ENCODE peak calls at places on chromosomes 4 and X, in five cellular contexts. E, Y, X, A and P are unnamed samples.

GRCh38 chr4:26289421-26289820 is 31.4 kb upstream of the RBPJ start:
- DNase-seq in E (no peak), X (no peak), A (no peak), Y (no peak), P (no peak)

GRCh38 chrX:153517421-153517820 is at the start of gene ATP2B3:
- DNase-seq in Y (no peak), X (no peak), A (no peak), E (no peak), P (no peak)

GRCh38 chrX:41334866-41335589 is 1.1 kb downstream of the DDX3X start:
- DNase-seq in A (no peak), X (no peak), E (peak), Y (peak), P (no peak)

GRCh38 chr4:139266208-139266582 is 13.8 kb downstream of the MGARP start:
- DNase-seq in Y (no peak), A (no peak), E (no peak), X (no peak), P (no peak)

GRCh38 chrX:103607385-103608304 is at the start of gene TCEAL3:
- DNase-seq in E (peak), Y (no peak), A (peak), X (no peak), P (peak)

GRCh38 chr4:85776579-85776978 is 301.6 kb downstream of the ARHGAP24 start:
- DNase-seq in X (no peak), A (no peak), Y (no peak), E (no peak), P (no peak)

GRCh38 chr4:57100979-57101629 is 9.1 kb downstream of the IGFBP7 start:
- DNase-seq in X (peak), Y (no peak), E (no peak), A (no peak), P (no peak)

GRCh38 chr4:10965196-10965595 is 280.6 kb upstream of the CLNK start:
- DNase-seq in A (no peak), E (no peak), Y (no peak), X (no peak), P (no peak)

GRCh38 chr4:122117743-122118142 is 34.4 kb upstream of the BLTP1 start:
- DNase-seq in X (no peak), A (no peak), Y (no peak), E (no peak), P (peak)

GRCh38 chr4:6674500-6675149 is 19.1 kb upstream of the S100P start:
- DNase-seq in Y (peak), E (peak), X (peak), A (no peak), P (peak)

GRCh38 chr4:180950377-180950776 is 1292.8 kb upstream of the TENM3 start:
- DNase-seq in Y (no peak), A (no peak), E (no peak), X (no peak), P (no peak)

GRCh38 chrX:25130619-25131018 is 114.9 kb upstream of the ARX start:
- DNase-seq in E (no peak), X (no peak), Y (no peak), A (no peak), P (no peak)

GRCh38 chr4:174119051-174119450 is 164.4 kb downstream of the FBXO8 start:
- DNase-seq in E (no peak), A (no peak), X (no peak), Y (no peak), P (no peak)

GRCh38 chrX:117570160-117570559 is 546.5 kb downstream of the KLHL13 start:
- DNase-seq in E (no peak), Y (no peak), X (no peak), A (no peak), P (no peak)

GRCh38 chrX:40154853-40155616 is 57.3 kb upstream of the BCOR start:
- DNase-seq in Y (peak), E (peak), A (peak), X (peak), P (peak)

GRCh38 chrX:38806054-38806389 is 4.8 kb downstream of the MID1IP1 start:
- DNase-seq in Y (peak), A (no peak), E (no peak), X (no peak), P (peak)
- H3K4me3 ChIP-seq in Y (peak), A (no peak), E (peak), X (peak), P (peak)

GRCh38 chrX:150364347-150365050 is 1.4 kb downstream of the MAMLD1 start:
- DNase-seq in X (no peak), E (peak), A (peak), Y (no peak), P (peak)

GRCh38 chrX:150361070-150361776 is 1.9 kb upstream of the MAMLD1 start:
- DNase-seq in E (no peak), X (no peak), Y (no peak), A (peak), P (no peak)

GRCh38 chrX:150363561-150364346 is 637 bp downstream of the MAMLD1 start:
- DNase-seq in E (peak), A (peak), X (no peak), Y (no peak), P (peak)

GRCh38 chrX:150361777-150362351 is 1.3 kb upstream of the MAMLD1 start:
- DNase-seq in A (peak), X (no peak), Y (no peak), E (peak), P (peak)

DNA sequence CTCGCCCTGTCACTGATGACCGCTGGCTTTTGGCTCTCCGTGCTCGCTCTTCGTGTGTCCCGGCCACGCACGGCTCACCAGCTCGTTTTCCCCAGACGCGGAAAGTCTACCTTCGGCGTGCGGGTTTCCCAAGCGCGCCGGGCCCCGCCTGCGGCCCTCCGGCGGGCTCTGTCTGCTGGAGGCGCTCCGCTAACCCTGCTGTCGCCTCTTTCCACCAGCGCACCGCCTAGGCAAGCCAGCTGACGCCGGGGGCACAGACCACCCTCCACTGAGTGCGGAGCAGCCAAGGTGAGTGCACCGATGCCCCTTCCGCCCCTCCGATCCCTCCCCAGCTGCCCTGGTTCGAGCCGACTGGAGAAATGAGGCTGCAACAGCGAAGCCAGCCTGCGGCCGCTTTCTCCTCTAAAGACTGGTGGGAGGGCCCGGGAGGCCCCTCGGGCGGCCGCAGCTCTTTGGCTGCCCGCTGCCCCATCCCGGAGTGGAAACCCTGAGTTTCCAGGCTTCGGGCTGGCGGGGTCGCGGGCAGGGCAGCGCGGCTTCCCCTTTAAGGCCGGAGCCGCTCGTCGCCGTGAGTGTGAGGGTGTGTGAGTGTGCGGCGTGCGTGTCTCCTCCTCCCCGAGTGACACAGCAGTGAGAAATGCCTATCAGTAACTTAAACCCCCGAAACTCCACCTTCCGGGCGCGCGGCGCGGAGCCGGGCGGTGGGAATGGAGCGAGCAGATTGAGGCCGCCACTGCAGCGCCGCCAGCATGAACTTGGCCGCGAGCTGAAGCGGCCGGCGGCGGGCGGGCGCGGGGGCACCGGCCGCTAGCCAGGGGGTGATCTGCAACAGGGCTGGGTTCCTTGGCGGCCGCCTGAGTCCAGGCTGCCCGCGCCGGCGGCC is at the start of gene MAMLD1:
- DNase-seq in E (peak), A (peak), X (no peak), Y (no peak), P (peak)
- H3K4me3 ChIP-seq in E (peak), A (peak), X (no peak), Y (no peak), P (peak)

DNA sequence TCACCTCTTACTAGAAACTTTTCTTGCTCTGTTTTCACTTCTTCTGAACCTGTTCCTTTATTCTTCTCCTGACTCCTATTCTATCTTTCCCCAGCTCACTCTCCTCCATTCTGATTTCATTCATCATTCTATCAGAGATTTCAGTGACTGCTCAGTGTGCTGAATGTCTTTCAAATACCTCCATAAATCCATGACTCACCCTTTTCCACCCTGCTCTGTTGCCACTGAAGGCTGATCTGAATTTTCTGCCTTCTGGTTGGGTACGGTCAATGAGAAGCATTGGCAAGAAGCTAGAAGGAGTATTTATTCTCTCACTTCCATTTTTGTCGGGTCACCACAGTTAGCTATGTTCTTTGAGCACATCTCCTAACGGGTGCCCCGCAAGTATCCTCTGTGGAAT is 265.9 kb downstream of the CBLL2 start:
- DNase-seq in E (no peak), Y (no peak), A (no peak), X (no peak), P (no peak)
- H3K4me3 ChIP-seq in E (no peak), Y (no peak), A (no peak), X (no peak), P (no peak)

DNA sequence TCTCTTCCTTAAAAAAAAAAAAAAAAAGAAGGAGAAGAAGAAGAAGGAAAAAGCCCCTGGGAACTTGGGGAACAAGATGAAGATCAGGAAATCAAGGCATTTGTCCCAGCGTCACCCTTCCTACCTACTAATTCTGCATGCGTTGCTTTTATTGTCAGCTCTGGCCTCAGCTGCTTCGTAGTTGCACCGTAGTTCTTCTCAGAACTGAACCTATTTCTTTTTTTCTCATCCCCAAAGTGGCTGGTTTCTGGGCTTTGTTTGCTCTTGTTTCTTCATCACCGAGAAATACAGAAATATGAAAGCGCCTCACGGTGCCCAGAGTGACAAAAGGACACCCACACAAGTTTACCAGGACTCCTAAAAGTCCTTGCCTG is 891 bp downstream of the PRKG2 start:
- DNase-seq in Y (no peak), X (no peak), E (no peak), A (no peak), P (no peak)
- H3K4me3 ChIP-seq in Y (no peak), X (no peak), E (no peak), A (peak), P (peak)

GRCh38 chr4:142351958-142352357 is 494.1 kb downstream of the INPP4B start:
- DNase-seq in Y (no peak), A (no peak), E (no peak), X (no peak), P (no peak)
- H3K4me3 ChIP-seq in Y (no peak), A (peak), E (no peak), X (no peak), P (no peak)

GRCh38 chr4:54233128-54233696 is 4.1 kb downstream of the PDGFRA start:
- DNase-seq in X (peak), Y (no peak), A (peak), E (peak), P (peak)
- H3K4me3 ChIP-seq in X (peak), Y (no peak), A (peak), E (peak), P (peak)

GRCh38 chrX:84729809-84730208 is 227.6 kb upstream of the HDX start:
- DNase-seq in A (no peak), X (peak), Y (peak), E (no peak), P (peak)

GRCh38 chrX:84737471-84737871 is 235.2 kb upstream of the HDX start:
- DNase-seq in X (no peak), Y (no peak), E (peak), A (no peak), P (no peak)

GRCh38 chrX:84729408-84729807 is 227.2 kb upstream of the HDX start:
- DNase-seq in E (no peak), X (no peak), Y (no peak), A (no peak), P (no peak)

DNA sequence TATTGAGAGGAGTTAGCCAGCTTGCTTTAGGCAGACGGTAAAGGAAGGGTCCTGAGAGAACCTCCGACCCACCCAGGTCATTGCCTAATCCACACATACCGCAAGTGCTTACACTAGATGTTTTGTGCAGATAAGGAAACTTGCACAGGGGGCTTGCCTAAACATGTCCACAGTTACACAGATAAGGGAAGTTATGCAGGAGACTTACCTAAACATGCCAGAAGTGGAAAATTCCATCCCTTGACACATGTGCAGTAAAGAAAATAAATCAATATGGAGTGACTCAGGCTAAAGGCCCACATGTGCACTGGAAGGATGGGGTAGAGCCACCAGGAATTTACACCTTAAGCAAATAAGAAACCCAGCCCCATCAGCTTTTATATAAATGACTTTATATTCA is 232.8 kb upstream of the HDX start:
- DNase-seq in Y (no peak), E (no peak), X (peak), A (no peak), P (no peak)
- H3K4me3 ChIP-seq in Y (no peak), E (no peak), X (no peak), A (no peak), P (no peak)

DNA sequence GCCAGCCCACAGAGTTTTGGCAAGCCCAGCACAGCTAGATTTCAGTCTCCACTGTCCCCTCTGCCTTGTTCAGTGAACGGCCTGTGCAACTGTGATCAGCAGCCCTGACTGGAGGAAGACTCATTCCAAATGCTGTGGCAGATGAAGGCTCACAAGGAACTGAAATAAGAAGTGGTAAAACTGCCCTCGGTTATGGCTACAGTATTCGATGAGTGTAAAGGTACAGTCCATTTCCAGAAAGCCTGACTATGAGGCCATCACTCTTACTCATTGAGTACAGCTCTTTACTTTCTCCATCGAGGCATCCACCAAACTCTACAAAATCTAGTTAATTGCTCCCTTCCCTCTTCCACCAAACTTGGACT is 69.1 kb downstream of the RHOH start:
- DNase-seq in X (no peak), E (no peak), A (no peak), Y (no peak), P (no peak)
- H3K4me3 ChIP-seq in X (no peak), E (no peak), A (no peak), Y (no peak), P (no peak)